ENCODE peak calls at places on chromosomes 12 and 14, in nine cellular contexts. S, F, M, B, G, D, L, N and J are unnamed samples. For H3K27me3 and H3K36me3, the result is how much of the 10 kb centered on the place peaks cover.

GRCh38 chr12:127987199-127987901 is 279.6 kb upstream of the TMEM132C start:
- DNase-seq in S (peak), F (no peak), M (peak), B (no peak), G (no peak), D (no peak), L (no peak), N (no peak), J (no peak)

GRCh38 chr14:72812292-72812851 is 81.5 kb downstream of the DPF3 start:
- DNase-seq in S (no peak), F (peak), M (no peak), B (no peak), G (peak), D (no peak), L (peak), N (no peak), J (no peak)

GRCh38 chr12:98578821-98579220 is 14.7 kb upstream of the SLC25A3 start:
- DNase-seq in S (no peak), F (no peak), M (no peak), B (no peak), G (no peak), D (peak), L (no peak), N (no peak), J (no peak)

GRCh38 chr12:96256672-96257361 is 62.6 kb downstream of the ELK3 start:
- DNase-seq in S (no peak), F (no peak), M (no peak), B (no peak), G (no peak), D (no peak), L (no peak), N (no peak), J (no peak)

GRCh38 chr12:19546027-19546426 is 106.7 kb downstream of the AEBP2 start:
- DNase-seq in S (no peak), F (no peak), M (peak), B (no peak), G (no peak), D (no peak), L (no peak), N (no peak), J (no peak)

GRCh38 chr14:90553921-90554336 is 157.1 kb downstream of the CALM1 start:
- DNase-seq in S (no peak), F (no peak), M (no peak), B (no peak), G (no peak), D (no peak), L (no peak), N (no peak), J (no peak)

GRCh38 chr14:99667821-99668220 is 16.3 kb upstream of the CYP46A1 start:
- DNase-seq in S (no peak), F (no peak), M (no peak), B (no peak), G (no peak), D (no peak), L (no peak), N (no peak), J (no peak)

GRCh38 chr12:129928643-129929042 is 24.8 kb upstream of the TMEM132D start:
- DNase-seq in S (no peak), F (no peak), M (no peak), B (no peak), G (no peak), D (no peak), L (no peak), N (no peak), J (no peak)

GRCh38 chr12:42779186-42779859 is 189.8 kb upstream of the PRICKLE1 start:
- DNase-seq in S (no peak), F (no peak), M (peak), B (no peak), G (no peak), D (no peak), L (no peak), N (no peak), J (no peak)

GRCh38 chr12:62305778-62306177 is 45.6 kb downstream of the USP15 start:
- DNase-seq in S (no peak), F (no peak), M (no peak), B (no peak), G (no peak), D (no peak), L (no peak), N (no peak), J (no peak)

GRCh38 chr12:62484234-62484633 is 17.6 kb downstream of the MON2 start:
- DNase-seq in S (no peak), F (no peak), M (peak), B (no peak), G (no peak), D (no peak), L (no peak), N (no peak), J (no peak)

GRCh38 chr14:104432611-104433231 is 146.8 kb upstream of the C14orf180 start:
- DNase-seq in S (peak), F (no peak), M (no peak), B (no peak), G (peak), D (no peak), L (no peak), N (no peak), J (no peak)

GRCh38 chr14:75273272-75274044 is 5.2 kb upstream of the FOS start:
- DNase-seq in S (peak), F (no peak), M (peak), B (no peak), G (no peak), D (no peak), L (no peak), N (no peak), J (no peak)
- H3K27me3 ChIP-seq in S (under half), F (under half), M (under half), B (under half), G (under half), D (under half), L (under half), N (under half), J (under half)

GRCh38 chr14:77342726-77343397 is 22.0 kb downstream of the GSTZ1 start:
- DNase-seq in S (no peak), F (no peak), M (no peak), B (no peak), G (no peak), D (no peak), L (no peak), N (no peak), J (no peak)

GRCh38 chr14:77339407-77339806 is 18.6 kb downstream of the GSTZ1 start:
- DNase-seq in S (no peak), F (no peak), M (peak), B (no peak), G (no peak), D (no peak), L (no peak), N (no peak), J (no peak)

GRCh38 chr14:77337880-77338279 is 17.0 kb downstream of the GSTZ1 start:
- DNase-seq in S (no peak), F (no peak), M (no peak), B (no peak), G (no peak), D (no peak), L (no peak), N (no peak), J (no peak)

GRCh38 chr14:77338332-77338731 is 17.5 kb downstream of the GSTZ1 start:
- DNase-seq in S (no peak), F (no peak), M (no peak), B (no peak), G (no peak), D (no peak), L (no peak), N (no peak), J (no peak)

DNA sequence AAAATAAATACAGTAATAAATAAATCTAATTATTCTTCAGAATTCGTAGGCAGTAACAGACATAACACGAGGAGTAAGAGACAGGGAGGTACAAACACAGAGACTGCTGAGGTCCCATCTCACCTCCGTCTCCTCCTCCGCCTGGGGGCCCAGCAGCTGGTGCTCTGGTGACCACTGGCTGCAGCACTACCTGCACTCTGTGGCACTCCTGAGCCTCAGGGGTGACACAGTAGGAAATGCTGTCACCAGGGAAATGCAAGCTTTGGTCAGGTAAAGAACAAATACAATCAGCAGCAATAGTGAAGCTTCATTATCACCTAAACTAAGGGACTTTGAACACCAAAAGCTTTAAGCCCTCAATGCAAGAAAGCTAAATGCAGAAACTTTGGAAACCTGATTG is 19.6 kb downstream of the GSTZ1 start:
- DNase-seq in S (no peak), F (no peak), M (no peak), B (no peak), G (no peak), D (no peak), L (no peak), N (no peak), J (no peak)
- H3K4me3 ChIP-seq in S (no peak), F (no peak), M (no peak), B (no peak), G (no peak), D (no peak), L (no peak), N (no peak), J (no peak)

GRCh38 chr12:125124320-125124966 is 59.2 kb downstream of the AACS start:
- DNase-seq in S (no peak), F (no peak), M (no peak), B (peak), G (no peak), D (peak), L (no peak), N (no peak), J (no peak)
- H3K36me3 ChIP-seq in S (under half), F (under half), M (half or more), B (under half), G (under half), D (under half), L (under half), N (under half), J (under half)

GRCh38 chr12:53966070-53966384 is 6.9 kb upstream of the HOXC11 start:
- DNase-seq in S (no peak), F (no peak), M (no peak), B (no peak), G (no peak), D (no peak), L (no peak), N (no peak), J (no peak)

GRCh38 chr12:53963434-53964314 is 9.0 kb downstream of the HOXC12 start:
- DNase-seq in S (no peak), F (no peak), M (no peak), B (no peak), G (no peak), D (no peak), L (no peak), N (no peak), J (no peak)

GRCh38 chr12:53963005-53963404 is 8.3 kb downstream of the HOXC12 start:
- DNase-seq in S (no peak), F (no peak), M (no peak), B (no peak), G (no peak), D (no peak), L (no peak), N (no peak), J (no peak)

GRCh38 chr12:53965251-53966069 is 7.5 kb upstream of the HOXC11 start:
- DNase-seq in S (no peak), F (no peak), M (no peak), B (no peak), G (no peak), D (no peak), L (no peak), N (no peak), J (no peak)

GRCh38 chr12:53964315-53964713 is 8.6 kb upstream of the HOXC11 start:
- DNase-seq in S (no peak), F (no peak), M (no peak), B (no peak), G (no peak), D (no peak), L (no peak), N (no peak), J (no peak)
- H3K27me3 ChIP-seq in S (half or more), F (half or more), M (half or more), B (half or more), G (half or more), D (half or more), L (half or more), N (half or more), J (half or more)

GRCh38 chr12:122097641-122098364 is 19.2 kb downstream of the MLXIP start:
- DNase-seq in S (peak), F (peak), M (no peak), B (no peak), G (peak), D (peak), L (peak), N (no peak), J (no peak)
- H3K4me3 ChIP-seq in S (no peak), F (peak), M (peak), B (no peak), G (no peak), D (no peak), L (peak), N (no peak), J (no peak)

GRCh38 chr12:47828008-47828966 is 8.6 kb upstream of the HDAC7 start:
- DNase-seq in S (no peak), F (no peak), M (no peak), B (no peak), G (peak), D (no peak), L (peak), N (no peak), J (no peak)
- H3K36me3 ChIP-seq in S (under half), F (under half), M (under half), B (under half), G (under half), D (under half), L (under half), N (under half), J (under half)

GRCh38 chr12:124302807-124303578 is 8.1 kb downstream of the RFLNA start:
- DNase-seq in S (no peak), F (no peak), M (no peak), B (no peak), G (no peak), D (no peak), L (no peak), N (no peak), J (no peak)

GRCh38 chr12:124298685-124299410 is 4.0 kb downstream of the RFLNA start:
- DNase-seq in S (no peak), F (no peak), M (no peak), B (no peak), G (no peak), D (no peak), L (no peak), N (no peak), J (no peak)

GRCh38 chr12:124302241-124302806 is 7.4 kb downstream of the RFLNA start:
- DNase-seq in S (no peak), F (no peak), M (no peak), B (no peak), G (no peak), D (no peak), L (no peak), N (no peak), J (no peak)

GRCh38 chr12:124299628-124300388 is 4.9 kb downstream of the RFLNA start:
- DNase-seq in S (no peak), F (no peak), M (no peak), B (no peak), G (no peak), D (no peak), L (no peak), N (no peak), J (no peak)

GRCh38 chr12:124301084-124301654 is 6.3 kb downstream of the RFLNA start:
- DNase-seq in S (no peak), F (no peak), M (no peak), B (no peak), G (no peak), D (no peak), L (no peak), N (no peak), J (no peak)
- H3K27me3 ChIP-seq in S (under half), F (under half), M (half or more), B (under half), G (under half), D (under half), L (half or more), N (under half), J (under half)